ENCODE peak calls at places on chromosomes 3 and 15, in six cellular contexts. E is fibroblast of mammary gland, M is bronchial epithelial cell, U is GM12865, G is RWPE2, Q is BJ. B is an unnamed sample.

GRCh38 chr3:186515115-186515514 is 29.1 kb downstream of the CRYGS start:
- DNase-seq in M (no peak), G (no peak), U (peak; percentile 40), E (no peak), Q (no peak), B (no peak)

GRCh38 chr3:39434574-39434973 is 28.1 kb downstream of the RPSA start:
- DNase-seq in M (peak; percentile 39), E (peak; percentile 64), G (no peak), U (no peak), Q (no peak), B (peak; percentile 66)

GRCh38 chr3:114450008-114450596 is 156.3 kb downstream of the TIGIT start:
- DNase-seq in E (no peak), M (peak; percentile 10), G (no peak), U (peak; percentile 81), Q (no peak), B (no peak)

GRCh38 chr3:44434834-44435510 is 42.5 kb downstream of the ZNF445 start:
- DNase-seq in G (no peak), M (no peak), Q (no peak), U (no peak), E (no peak), B (no peak)

GRCh38 chr15:81002254-81003022 is 1.7 kb downstream of the TLNRD1 start:
- DNase-seq in G (peak; percentile 76), Q (no peak), U (peak; percentile 51), M (no peak), E (no peak), B (no peak)

GRCh38 chr3:9949626-9950025 is 2.6 kb downstream of the PRRT3 start:
- DNase-seq in M (no peak), Q (no peak), G (no peak), U (no peak), E (no peak), B (no peak)

GRCh38 chr3:154904328-154904727 is 175.8 kb upstream of the MME start:
- DNase-seq in U (peak; percentile 9), G (no peak), M (peak; percentile 39), Q (no peak), E (peak; percentile 59), B (peak; percentile 33)

GRCh38 chr3:43279082-43279481 is 7.3 kb upstream of the SNRK start:
- DNase-seq in G (no peak), Q (no peak), U (no peak), M (peak; percentile 20), E (no peak), B (no peak)

GRCh38 chr15:57395292-57395691 is 19.0 kb downstream of the CGNL1 start:
- DNase-seq in G (no peak), U (peak; percentile 47), M (peak; percentile 59), E (peak; percentile 75), Q (peak; percentile 66), B (peak; percentile 55)

GRCh38 chr3:151276038-151277027 is 2.0 kb downstream of the P2RY14 start:
- DNase-seq in E (no peak), Q (no peak), U (peak; percentile 52), G (no peak), M (no peak), B (no peak)

GRCh38 chr15:89105147-89105546 is 16.9 kb downstream of the ABHD2 start:
- DNase-seq in E (peak; percentile 96), Q (peak; percentile 97), M (peak; percentile 83), G (no peak), U (no peak), B (peak; percentile 95)

GRCh38 chr15:90230071-90230494 is 3.7 kb downstream of the CIB1 start:
- DNase-seq in E (no peak), M (no peak), G (no peak), Q (no peak), U (no peak), B (no peak)

GRCh38 chr3:41955192-41955591 is 6.7 kb downstream of the ULK4 start:
- DNase-seq in E (no peak), U (no peak), M (no peak), G (no peak), Q (no peak), B (no peak)

GRCh38 chr15:84681822-84682221 is 23.8 kb upstream of the NMB start:
- DNase-seq in M (peak; percentile 68), G (no peak), U (no peak), Q (no peak), E (peak; percentile 78), B (no peak)

GRCh38 chr3:111761309-111761795 is 97.7 kb upstream of the PHLDB2 start:
- DNase-seq in G (peak; percentile 80), U (peak; percentile 1), M (peak; percentile 100), E (peak; percentile 88), Q (peak; percentile 60), B (peak; percentile 80)

GRCh38 chr3:11601446-11602241 is 42.1 kb downstream of the VGLL4 start:
- DNase-seq in U (peak; percentile 72), E (peak; percentile 82), M (no peak), Q (no peak), G (no peak), B (no peak)

GRCh38 chr3:13123266-13123665 is 50.0 kb upstream of the IQSEC1 start:
- DNase-seq in M (no peak), U (no peak), E (no peak), Q (no peak), G (peak; percentile 22), B (no peak)

GRCh38 chr3:24119321-24119751 is 174.2 kb downstream of the NR1D2 start:
- DNase-seq in U (no peak), M (peak; percentile 86), G (no peak), Q (no peak), E (peak; percentile 80), B (peak; percentile 38)

GRCh38 chr15:39586387-39587171 is 5.7 kb downstream of the THBS1 start:
- DNase-seq in G (no peak), M (peak; percentile 25), Q (peak; percentile 53), E (peak; percentile 94), U (no peak), B (peak; percentile 93)

GRCh38 chr3:84175449-84175848 is 783.3 kb upstream of the CADM2 start:
- DNase-seq in U (no peak), E (no peak), Q (no peak), G (no peak), M (no peak), B (no peak)

GRCh38 chr15:77859491-77860060 is 217.9 kb downstream of the TBC1D2B start:
- DNase-seq in U (no peak), M (no peak), Q (no peak), G (no peak), E (no peak), B (no peak)

GRCh38 chr3:136195258-136196063 is 674 bp downstream of the MSL2 start:
- DNase-seq in E (peak; percentile 67), U (peak; percentile 91), Q (no peak), M (no peak), G (peak; percentile 82), B (peak; percentile 67)

GRCh38 chr15:80367094-80367493 is 37.1 kb upstream of the ARNT2 start:
- DNase-seq in M (no peak), E (peak; percentile 35), G (no peak), Q (no peak), U (peak; percentile 37), B (no peak)

GRCh38 chr3:9937839-9938238 is 4.2 kb downstream of the CRELD1 start:
- DNase-seq in U (no peak), Q (no peak), G (no peak), M (no peak), E (no peak), B (no peak)

GRCh38 chr15:44501768-44502366 is 35.1 kb upstream of the EIF3J start:
- DNase-seq in E (peak; percentile 65), U (peak; percentile 41), Q (peak; percentile 9), M (peak; percentile 46), G (no peak), B (peak; percentile 52)

GRCh38 chr3:50321844-50322385 is 630 bp downstream of the HYAL2 start:
- DNase-seq in G (peak; percentile 41), Q (no peak), M (no peak), E (no peak), U (no peak), B (no peak)

GRCh38 chr15:39833515-39833981 is 50.9 kb upstream of the FSIP1 start:
- DNase-seq in G (no peak), Q (peak; percentile 90), E (peak; percentile 90), M (peak; percentile 87), U (no peak), B (peak; percentile 86)

GRCh38 chr15:95932676-95933075 is 397.8 kb upstream of the NR2F2 start:
- DNase-seq in E (peak; percentile 19), U (no peak), Q (peak; percentile 97), M (no peak), G (no peak), B (peak; percentile 88)
- TF ChIP-seq CTCF in E (no peak), U (no peak), Q (no peak), M (no peak), G (no peak), B (no peak)

GRCh38 chr3:64224826-64225606 is at the start of gene PRICKLE2:
- DNase-seq in U (peak; percentile 91), Q (peak; percentile 74), E (peak; percentile 94), M (no peak), G (no peak), B (peak; percentile 96)

GRCh38 chr3:64229903-64230302 is 4.6 kb upstream of the PRICKLE2 start:
- DNase-seq in M (peak; percentile 50), E (peak; percentile 51), G (no peak), Q (no peak), U (no peak), B (no peak)

GRCh38 chr3:64223809-64224570 is 1.3 kb downstream of the PRICKLE2 start:
- DNase-seq in Q (no peak), G (no peak), E (peak; percentile 62), U (peak; percentile 24), M (no peak), B (peak; percentile 59)

GRCh38 chr3:64222501-64222900 is 2.8 kb downstream of the PRICKLE2 start:
- DNase-seq in G (no peak), Q (no peak), E (no peak), M (no peak), U (no peak), B (no peak)

DNA sequence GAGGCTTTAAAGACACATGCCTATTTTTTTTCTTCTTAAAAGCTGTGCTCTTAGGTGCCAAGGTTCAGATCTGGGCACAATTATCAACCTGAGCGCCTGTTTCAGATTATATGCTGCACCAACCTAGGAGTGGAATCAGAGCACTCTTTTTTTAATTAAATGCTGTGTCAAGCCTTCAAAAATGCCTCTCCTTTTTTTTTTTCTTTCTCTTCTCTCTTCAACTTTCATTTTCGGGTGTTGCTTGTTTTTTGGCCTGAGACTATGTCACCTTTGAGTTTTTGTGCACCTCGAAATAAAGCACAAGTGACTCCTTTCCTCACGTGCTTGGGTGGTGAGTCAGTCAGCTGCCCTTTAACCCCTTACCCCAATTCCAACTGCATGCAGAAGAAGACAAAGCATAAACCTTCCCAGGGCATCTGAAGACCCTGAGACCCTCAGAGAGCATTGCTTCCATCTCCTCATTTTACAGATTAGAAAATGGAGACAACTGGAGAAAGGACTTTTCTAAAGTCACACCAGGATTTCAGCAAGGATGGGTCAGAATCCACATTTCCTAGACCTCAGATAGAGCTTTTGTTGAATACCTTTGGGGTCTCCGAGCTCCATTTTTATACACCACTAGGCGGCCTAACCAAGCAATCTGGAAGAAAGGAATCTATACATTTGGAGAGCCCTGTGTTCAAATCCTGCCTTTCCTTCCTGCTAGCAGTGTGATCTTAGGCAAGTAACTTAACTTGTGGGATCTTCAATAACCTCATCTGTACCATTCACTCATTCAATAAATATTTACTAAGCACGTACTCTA is 631 bp upstream of the PRICKLE2 start:
- DNase-seq in M (no peak), Q (no peak), G (no peak), E (peak; percentile 51), U (peak; percentile 35), B (peak; percentile 32)
- TF ChIP-seq CTCF in M (no peak), Q (no peak), G (no peak), E (no peak), U (no peak), B (peak; percentile 46)

GRCh38 chr15:69160141-69160975 is at the start of gene GLCE:
- DNase-seq in M (peak; percentile 96), G (peak; percentile 97), Q (peak; percentile 73), U (peak; percentile 96), E (peak; percentile 92), B (peak; percentile 93)
- TF ChIP-seq CTCF in M (no peak), G (no peak), Q (no peak), U (no peak), E (no peak), B (no peak)

GRCh38 chr3:15858547-15859506 is 61.0 kb upstream of the ANKRD28 start:
- DNase-seq in U (peak; percentile 89), M (peak; percentile 22), G (peak; percentile 58), Q (no peak), E (peak; percentile 7), B (no peak)
- TF ChIP-seq CTCF in U (no peak), M (no peak), G (no peak), Q (peak; percentile 2), E (no peak), B (no peak)

B was measured in HFFc6.